ENCODE peak calls at places on chromosomes 5 and 9, in four cellular contexts. K is GM12878, N is NT2/D1, Z is H1. B is an unnamed sample.

GRCh38 chr5:61020415-61020814 is 75.4 kb downstream of the NDUFAF2 start:
- DNase-seq in N (no peak), K (no peak), Z (no peak), B (no peak)

GRCh38 chr5:54309237-54309636 is 1.1 kb downstream of the ARL15 start:
- DNase-seq in N (no peak), K (no peak), Z (no peak), B (no peak)

GRCh38 chr9:76835571-76836283 is 70.2 kb downstream of the PRUNE2 start:
- DNase-seq in N (no peak), K (no peak), Z (no peak), B (no peak)

GRCh38 chr5:4575608-4576007 is 564.5 kb upstream of the ADAMTS16 start:
- DNase-seq in N (no peak), K (no peak), Z (no peak), B (no peak)

GRCh38 chr9:94799578-94800264 is 73.2 kb downstream of the AOPEP start:
- DNase-seq in N (peak), Z (no peak), K (no peak), B (no peak)

GRCh38 chr5:154967419-154968024 is 26.6 kb downstream of the MRPL22 start:
- DNase-seq in N (no peak), Z (no peak), K (no peak), B (peak)

GRCh38 chr5:58469895-58470294 is 10.0 kb upstream of the PLK2 start:
- DNase-seq in N (no peak), K (no peak), Z (no peak), B (no peak)

GRCh38 chr5:164317676-164318075 is 812.3 kb downstream of the MAT2B start:
- DNase-seq in K (no peak), Z (no peak), N (no peak), B (no peak)

GRCh38 chr5:133849116-133849515 is 119.3 kb downstream of the C5orf15 start:
- DNase-seq in N (no peak), K (no peak), Z (no peak), B (no peak)

GRCh38 chr5:89374144-89374784 is 491.3 kb upstream of the MEF2C start:
- DNase-seq in Z (no peak), K (no peak), N (no peak), B (no peak)

GRCh38 chr5:173029499-173029921 is 26.6 kb upstream of the CREBRF start:
- DNase-seq in K (no peak), N (no peak), Z (no peak), B (no peak)

GRCh38 chr5:127409236-127409921 is 108.1 kb upstream of the PRRC1 start:
- DNase-seq in Z (no peak), N (no peak), K (no peak), B (no peak)

GRCh38 chr9:114799925-114800324 is 5.9 kb downstream of the TNFSF15 start:
- DNase-seq in K (no peak), N (no peak), Z (no peak), B (no peak)

GRCh38 chr9:18748106-18748719 is 274.3 kb downstream of the ADAMTSL1 start:
- DNase-seq in N (no peak), K (no peak), Z (no peak), B (no peak)

GRCh38 chr5:77129386-77129785 is 42.3 kb upstream of the ZBED3 start:
- DNase-seq in N (peak), Z (peak), K (no peak), B (peak)
- TF ChIP-seq SUZ12 in N (no peak), Z (no peak), K (no peak), B (no peak)

GRCh38 chr5:81752644-81752963 is 1.7 kb upstream of the SSBP2 start:
- DNase-seq in K (no peak), N (no peak), Z (no peak), B (no peak)
- TF ChIP-seq SUZ12 in K (no peak), N (no peak), Z (no peak), B (no peak)

GRCh38 chr9:127856094-127856740 is 1.8 kb upstream of the ENG start:
- DNase-seq in K (no peak), Z (no peak), N (no peak), B (no peak)
- TF ChIP-seq SUZ12 in K (no peak), Z (no peak), N (no peak), B (no peak)

GRCh38 chr9:132798817-132799790 is 79.0 kb downstream of the AK8 start:
- DNase-seq in N (no peak), K (no peak), Z (no peak), B (no peak)
- TF ChIP-seq SUZ12 in N (no peak), K (no peak), Z (no peak), B (no peak)

GRCh38 chr9:77953590-77953989 is 78.0 kb downstream of the GNAQ start:
- DNase-seq in K (no peak), N (no peak), Z (no peak), B (no peak)

GRCh38 chr9:77954619-77955018 is 77.0 kb downstream of the GNAQ start:
- DNase-seq in K (no peak), Z (no peak), N (no peak), B (no peak)

GRCh38 chr9:77954018-77954417 is 77.6 kb downstream of the GNAQ start:
- DNase-seq in K (no peak), N (no peak), Z (no peak), B (no peak)

GRCh38 chr9:77951369-77951768 is 80.2 kb downstream of the GNAQ start:
- DNase-seq in K (no peak), Z (no peak), N (no peak), B (no peak)

DNA sequence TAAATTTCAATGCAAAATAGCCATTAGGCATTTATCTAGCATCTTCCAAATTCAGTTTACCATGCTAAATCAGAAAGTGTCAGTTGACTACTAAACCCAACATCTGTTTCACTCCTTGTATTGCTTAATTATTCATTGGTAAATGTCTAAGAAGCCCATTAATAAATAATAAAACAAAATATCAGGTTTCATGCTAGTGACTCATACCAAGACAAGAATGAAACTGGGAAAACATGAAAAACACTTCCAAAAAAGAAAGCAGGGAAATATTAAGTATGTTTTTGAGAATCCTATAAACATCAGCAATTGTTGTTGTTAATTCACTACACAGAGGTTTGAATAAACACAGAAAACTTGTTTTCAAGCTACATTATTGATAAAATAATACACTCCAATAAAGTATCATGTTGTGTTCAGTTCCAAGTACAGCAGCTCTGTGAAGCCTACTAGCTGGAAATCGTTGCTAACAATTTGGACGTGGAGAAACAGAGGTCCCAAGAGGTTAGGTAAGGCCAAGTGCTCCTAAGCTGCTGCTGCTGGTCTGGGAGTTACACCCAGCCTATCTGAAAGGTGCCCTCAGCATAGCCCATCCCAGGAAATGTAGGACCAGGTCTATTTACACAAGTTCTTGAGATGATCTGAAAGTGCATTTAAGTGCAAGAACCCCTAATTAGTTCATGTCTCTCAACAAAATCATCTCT is 78.8 kb downstream of the GNAQ start:
- DNase-seq in K (no peak), Z (no peak), N (no peak), B (no peak)
- TF ChIP-seq SUZ12 in K (no peak), Z (no peak), N (no peak), B (no peak)

GRCh38 chr5:97111004-97111403 is 31.4 kb downstream of the LIX1 start:
- DNase-seq in K (no peak), N (no peak), Z (no peak), B (no peak)
- TF ChIP-seq SUZ12 in K (no peak), N (no peak), Z (no peak), B (no peak)

GRCh38 chr5:36657563-36657995 is 51.2 kb downstream of the SLC1A3 start:
- DNase-seq in N (no peak), Z (no peak), K (no peak), B (no peak)
- TF ChIP-seq SUZ12 in N (no peak), Z (no peak), K (no peak), B (no peak)

B was measured in HEK293T.